ENCODE peak calls at places on chromosomes 11 and 22, in six cellular contexts. R, A, I, E, P and B are unnamed samples.

GRCh38 chr11:36718481-36718880 is 120.4 kb upstream of the RAG2 start:
- DNase-seq in R (no peak), A (no peak), I (no peak), E (no peak), P (no peak), B (no peak)

GRCh38 chr11:65308281-65308891 is 6.3 kb upstream of the CDC42EP2 start:
- DNase-seq in R (no peak), A (no peak), I (no peak), E (no peak), P (peak), B (no peak)

GRCh38 chr11:112513936-112514716 is 253.5 kb upstream of the PLET1 start:
- DNase-seq in R (no peak), A (no peak), I (no peak), E (no peak), P (no peak), B (no peak)

GRCh38 chr11:95229199-95230053 is 1.6 kb downstream of the SESN3 start:
- DNase-seq in R (no peak), A (peak), I (peak), E (no peak), P (no peak), B (no peak)

GRCh38 chr11:76824083-76824939 is 36.4 kb upstream of the ACER3 start:
- DNase-seq in R (no peak), A (no peak), I (peak), E (peak), P (peak), B (no peak)

GRCh38 chr11:69801513-69802335 is 17.5 kb downstream of the FGF3 start:
- DNase-seq in R (no peak), A (peak), I (no peak), E (no peak), P (peak), B (no peak)

GRCh38 chr11:60831143-60831500 is 10.8 kb upstream of the CCDC86 start:
- DNase-seq in R (peak), A (peak), I (peak), E (peak), P (peak), B (no peak)

GRCh38 chr11:69918938-69919650 is 99.9 kb upstream of the FGF3 start:
- DNase-seq in R (peak), A (peak), I (peak), E (no peak), P (peak), B (no peak)

GRCh38 chr11:20078846-20079245 is 81.4 kb downstream of the DBX1 start:
- DNase-seq in R (no peak), A (no peak), I (no peak), E (no peak), P (no peak), B (no peak)

GRCh38 chr11:32052218-32052617 is 38.7 kb upstream of the RCN1 start:
- DNase-seq in R (no peak), A (peak), I (peak), E (peak), P (peak), B (no peak)

GRCh38 chr22:19892249-19892879 is 37.7 kb upstream of the GNB1L start:
- DNase-seq in R (no peak), A (peak), I (no peak), E (peak), P (no peak), B (no peak)

GRCh38 chr11:125268611-125269010 is 104.1 kb downstream of the PKNOX2 start:
- DNase-seq in R (no peak), A (no peak), I (no peak), E (no peak), P (no peak), B (no peak)

GRCh38 chr11:125270106-125270505 is 105.6 kb downstream of the PKNOX2 start:
- DNase-seq in R (no peak), A (no peak), I (no peak), E (no peak), P (no peak), B (no peak)

GRCh38 chr11:125271436-125272064 is 107.0 kb downstream of the PKNOX2 start:
- DNase-seq in R (no peak), A (no peak), I (peak), E (no peak), P (no peak), B (no peak)

GRCh38 chr11:125272092-125272491 is 107.5 kb downstream of the PKNOX2 start:
- DNase-seq in R (no peak), A (no peak), I (no peak), E (no peak), P (no peak), B (no peak)

GRCh38 chr11:125270711-125271110 is 106.2 kb downstream of the PKNOX2 start:
- DNase-seq in R (no peak), A (peak), I (peak), E (no peak), P (no peak), B (no peak)
- H3K4me3 ChIP-seq in R (no peak), A (no peak), I (no peak), E (no peak), P (no peak), B (no peak)

GRCh38 chr11:10454506-10454901 is 560 bp upstream of the AMPD3 start:
- DNase-seq in R (no peak), A (peak), I (no peak), E (no peak), P (peak), B (no peak)

GRCh38 chr11:10453261-10453660 is 1.8 kb upstream of the AMPD3 start:
- DNase-seq in R (no peak), A (no peak), I (no peak), E (no peak), P (no peak), B (no peak)

GRCh38 chr11:10452211-10452767 is 2.8 kb upstream of the AMPD3 start:
- DNase-seq in R (no peak), A (no peak), I (no peak), E (no peak), P (peak), B (no peak)

GRCh38 chr11:10450451-10451398 is 4.3 kb upstream of the AMPD3 start:
- DNase-seq in R (no peak), A (peak), I (no peak), E (no peak), P (peak), B (no peak)

GRCh38 chr11:10451399-10452116 is 3.5 kb upstream of the AMPD3 start:
- DNase-seq in R (no peak), A (no peak), I (no peak), E (no peak), P (no peak), B (no peak)
- TF ChIP-seq CTCF in R (peak), A (no peak), I (no peak), E (no peak), P (no peak), B (no peak)

GRCh38 chr22:17380711-17381087 is 11.4 kb downstream of the CECR2 start:
- DNase-seq in R (no peak), A (no peak), I (no peak), E (no peak), P (no peak), B (no peak)
- H3K4me3 ChIP-seq in R (no peak), A (no peak), I (no peak), E (no peak), P (peak), B (no peak)

GRCh38 chr11:848380-848931 is 5.8 kb downstream of the TSPAN4 start:
- DNase-seq in R (no peak), A (no peak), I (peak), E (no peak), P (peak), B (no peak)
- TF ChIP-seq CTCF in R (peak), A (peak), I (peak), E (peak), P (peak), B (peak)